ENCODE peak calls at places on chromosomes 11 and 22, in six cellular contexts. E is colonic mucosa; R is CD8-positive, alpha-beta memory T cell; W is neural progenitor cell; Y is lower leg skin; A is CD4-positive, alpha-beta memory T cell. C is an unnamed sample.

GRCh38 chr11:57460756-57461749 is 725 bp downstream of the RTN4RL2 start:
- DNase-seq in R (peak), W (peak), Y (no peak), E (no peak), A (no peak), C (no peak)

GRCh38 chr22:30240541-30241417 is 5.8 kb downstream of the LIF start:
- DNase-seq in E (no peak), A (no peak), W (no peak), Y (no peak), R (no peak), C (no peak)

GRCh38 chr11:19218216-19218615 is 16.4 kb upstream of the CSRP3 start:
- DNase-seq in A (no peak), W (no peak), Y (no peak), E (no peak), R (no peak), C (no peak)

GRCh38 chr11:79438631-79439429 is 2.0 kb downstream of the TENM4 start:
- DNase-seq in R (no peak), E (peak), W (peak), A (no peak), Y (peak), C (no peak)

GRCh38 chr11:134365011-134365925 is 33.5 kb downstream of the GLB1L2 start:
- DNase-seq in W (no peak), R (peak), Y (no peak), E (no peak), A (no peak), C (no peak)

GRCh38 chr22:36086170-36086490 is 57.5 kb upstream of the RBFOX2 start:
- DNase-seq in A (no peak), W (no peak), Y (no peak), E (peak), R (no peak), C (no peak)

GRCh38 chr22:38270091-38270972 is 2.5 kb downstream of the TMEM184B start:
- DNase-seq in W (no peak), A (no peak), E (no peak), R (no peak), Y (no peak), C (no peak)

GRCh38 chr11:725624-726202 is 19.7 kb downstream of the EPS8L2 start:
- DNase-seq in R (no peak), Y (no peak), W (peak), E (peak), A (no peak), C (no peak)

GRCh38 chr11:78740175-78741161 is 165.8 kb upstream of the NARS2 start:
- DNase-seq in A (no peak), W (no peak), Y (no peak), R (no peak), E (peak), C (no peak)

GRCh38 chr11:70566768-70567530 is 168.6 kb downstream of the CTTN start:
- DNase-seq in W (no peak), R (no peak), E (no peak), A (no peak), Y (no peak), C (no peak)

GRCh38 chr11:46235777-46236688 is 41.4 kb upstream of the CREB3L1 start:
- DNase-seq in R (no peak), Y (no peak), E (no peak), A (no peak), W (no peak), C (no peak)

GRCh38 chr11:64284048-64284961 is at the start of gene BAD:
- DNase-seq in A (peak), R (peak), W (peak), Y (peak), E (peak), C (peak)

GRCh38 chr22:31646186-31647019 is 15.6 kb downstream of the PISD start:
- DNase-seq in R (no peak), E (no peak), A (no peak), W (no peak), Y (no peak), C (no peak)

C was measured in T-helper 9 cell.